ENCODE peak calls at places on chromosomes 1 and 21, in seven cellular contexts. One of them, this sample, is unnamed.

GRCh38 chr1:247471445-247472016 is 13.6 kb upstream of the OR2B11 start:
- DNase-seq in effector memory CD4-positive, alpha-beta T cell: no peak
- DNase-seq in H54: no peak
- DNase-seq in fibroblast of pulmonary artery: no peak
- DNase-seq in RPMI8226: peak; percentile 73
- DNase-seq in AG10803: no peak
- DNase-seq in HT1080: no peak
- DNase-seq in this sample: peak; percentile 88

GRCh38 chr1:3161130-3161840 is 92.3 kb downstream of the PRDM16 start:
- DNase-seq in effector memory CD4-positive, alpha-beta T cell: no peak
- DNase-seq in fibroblast of pulmonary artery: no peak
- DNase-seq in HT1080: no peak
- DNase-seq in RPMI8226: peak; percentile 39
- DNase-seq in AG10803: no peak
- DNase-seq in H54: no peak
- DNase-seq in this sample: no peak

GRCh38 chr1:8315573-8316475 is 2.1 kb upstream of the SLC45A1 start:
- DNase-seq in RPMI8226: peak; percentile 37
- DNase-seq in AG10803: no peak
- DNase-seq in HT1080: no peak
- DNase-seq in H54: no peak
- DNase-seq in effector memory CD4-positive, alpha-beta T cell: no peak
- DNase-seq in fibroblast of pulmonary artery: no peak
- DNase-seq in this sample: no peak

GRCh38 chr1:44801491-44802305 is 1.5 kb downstream of the PLK3 start:
- DNase-seq in HT1080: no peak
- DNase-seq in RPMI8226: peak; percentile 62
- DNase-seq in fibroblast of pulmonary artery: no peak
- DNase-seq in AG10803: no peak
- DNase-seq in H54: no peak
- DNase-seq in effector memory CD4-positive, alpha-beta T cell: peak; percentile 26
- DNase-seq in this sample: peak; percentile 26

GRCh38 chr1:54774820-54775498 is 10.6 kb upstream of the PARS2 start:
- DNase-seq in AG10803: no peak
- DNase-seq in H54: no peak
- DNase-seq in effector memory CD4-positive, alpha-beta T cell: no peak
- DNase-seq in HT1080: peak; percentile 48
- DNase-seq in fibroblast of pulmonary artery: peak; percentile 28
- DNase-seq in RPMI8226: peak; percentile 23
- DNase-seq in this sample: peak; percentile 93

GRCh38 chr1:231032963-231033362 is 7.1 kb downstream of the FAM89A start:
- DNase-seq in effector memory CD4-positive, alpha-beta T cell: no peak
- DNase-seq in H54: no peak
- DNase-seq in HT1080: no peak
- DNase-seq in RPMI8226: no peak
- DNase-seq in AG10803: no peak
- DNase-seq in fibroblast of pulmonary artery: no peak
- DNase-seq in this sample: no peak

GRCh38 chr1:117825414-117825813 is 104.0 kb downstream of the GDAP2 start:
- DNase-seq in HT1080: no peak
- DNase-seq in fibroblast of pulmonary artery: no peak
- DNase-seq in AG10803: peak; percentile 69
- DNase-seq in effector memory CD4-positive, alpha-beta T cell: no peak
- DNase-seq in RPMI8226: no peak
- DNase-seq in H54: no peak
- DNase-seq in this sample: no peak

GRCh38 chr1:44543064-44543815 is 131.0 kb downstream of the TMEM53 start:
- DNase-seq in AG10803: no peak
- DNase-seq in H54: no peak
- DNase-seq in HT1080: no peak
- DNase-seq in effector memory CD4-positive, alpha-beta T cell: no peak
- DNase-seq in RPMI8226: no peak
- DNase-seq in fibroblast of pulmonary artery: no peak
- DNase-seq in this sample: no peak

GRCh38 chr1:77926561-77927357 is 38.3 kb downstream of the NEXN start:
- DNase-seq in HT1080: no peak
- DNase-seq in fibroblast of pulmonary artery: no peak
- DNase-seq in RPMI8226: peak; percentile 19
- DNase-seq in AG10803: no peak
- DNase-seq in H54: no peak
- DNase-seq in effector memory CD4-positive, alpha-beta T cell: no peak
- DNase-seq in this sample: no peak

GRCh38 chr1:36652011-36652410 is 169.3 kb upstream of the CSF3R start:
- DNase-seq in H54: no peak
- DNase-seq in effector memory CD4-positive, alpha-beta T cell: no peak
- DNase-seq in fibroblast of pulmonary artery: no peak
- DNase-seq in AG10803: no peak
- DNase-seq in RPMI8226: no peak
- DNase-seq in HT1080: no peak
- DNase-seq in this sample: no peak

GRCh38 chr1:19396280-19396679 is 84.2 kb downstream of the SLC66A1 start:
- DNase-seq in AG10803: no peak
- DNase-seq in fibroblast of pulmonary artery: no peak
- DNase-seq in effector memory CD4-positive, alpha-beta T cell: no peak
- DNase-seq in HT1080: no peak
- DNase-seq in H54: no peak
- DNase-seq in RPMI8226: no peak
- DNase-seq in this sample: no peak

GRCh38 chr1:221063651-221064050 is 184.4 kb downstream of the HLX start:
- DNase-seq in HT1080: no peak
- DNase-seq in H54: no peak
- DNase-seq in AG10803: no peak
- DNase-seq in fibroblast of pulmonary artery: no peak
- DNase-seq in effector memory CD4-positive, alpha-beta T cell: no peak
- DNase-seq in RPMI8226: no peak
- DNase-seq in this sample: no peak

GRCh38 chr1:223230161-223230881 is 87.3 kb upstream of the TLR5 start:
- DNase-seq in RPMI8226: no peak
- DNase-seq in effector memory CD4-positive, alpha-beta T cell: no peak
- DNase-seq in H54: peak; percentile 67
- DNase-seq in HT1080: peak; percentile 85
- DNase-seq in fibroblast of pulmonary artery: peak; percentile 51
- DNase-seq in AG10803: peak; percentile 92
- DNase-seq in this sample: no peak

GRCh38 chr1:153485880-153486279 is 25.4 kb upstream of the S100A7 start:
- DNase-seq in AG10803: no peak
- DNase-seq in HT1080: no peak
- DNase-seq in RPMI8226: no peak
- DNase-seq in H54: no peak
- DNase-seq in fibroblast of pulmonary artery: no peak
- DNase-seq in effector memory CD4-positive, alpha-beta T cell: no peak
- DNase-seq in this sample: no peak

GRCh38 chr21:43938751-43939442 is 73.2 kb upstream of the TRAPPC10 start:
- DNase-seq in fibroblast of pulmonary artery: peak; percentile 70
- DNase-seq in HT1080: peak; percentile 55
- DNase-seq in H54: peak; percentile 47
- DNase-seq in AG10803: peak; percentile 64
- DNase-seq in effector memory CD4-positive, alpha-beta T cell: peak; percentile 78
- DNase-seq in RPMI8226: peak; percentile 91
- DNase-seq in this sample: peak; percentile 91

GRCh38 chr1:77976433-77977076 is 2.3 kb downstream of the FUBP1 start:
- DNase-seq in AG10803: no peak
- DNase-seq in H54: no peak
- DNase-seq in RPMI8226: no peak
- DNase-seq in fibroblast of pulmonary artery: no peak
- DNase-seq in effector memory CD4-positive, alpha-beta T cell: no peak
- DNase-seq in HT1080: no peak
- DNase-seq in this sample: no peak

GRCh38 chr1:116318897-116319296 is 54.1 kb upstream of the ATP1A1 start:
- DNase-seq in effector memory CD4-positive, alpha-beta T cell: no peak
- DNase-seq in HT1080: no peak
- DNase-seq in RPMI8226: no peak
- DNase-seq in AG10803: no peak
- DNase-seq in fibroblast of pulmonary artery: no peak
- DNase-seq in H54: no peak
- DNase-seq in this sample: no peak

GRCh38 chr1:206556748-206557635 is 49.7 kb downstream of the RASSF5 start:
- DNase-seq in RPMI8226: peak; percentile 93
- DNase-seq in effector memory CD4-positive, alpha-beta T cell: peak; percentile 81
- DNase-seq in HT1080: peak; percentile 60
- DNase-seq in fibroblast of pulmonary artery: peak; percentile 31
- DNase-seq in H54: peak; percentile 61
- DNase-seq in AG10803: no peak
- DNase-seq in this sample: peak; percentile 81

GRCh38 chr1:178488393-178488792 is 8.4 kb downstream of the CLEC20A start:
- DNase-seq in RPMI8226: no peak
- DNase-seq in effector memory CD4-positive, alpha-beta T cell: no peak
- DNase-seq in H54: no peak
- DNase-seq in fibroblast of pulmonary artery: no peak
- DNase-seq in AG10803: no peak
- DNase-seq in HT1080: no peak
- DNase-seq in this sample: no peak

GRCh38 chr1:34164510-34165381 is at the start of gene CSMD2:
- DNase-seq in effector memory CD4-positive, alpha-beta T cell: no peak
- DNase-seq in RPMI8226: peak; percentile 13
- DNase-seq in fibroblast of pulmonary artery: peak; percentile 22
- DNase-seq in H54: peak; percentile 75
- DNase-seq in AG10803: peak; percentile 74
- DNase-seq in HT1080: peak; percentile 42
- DNase-seq in this sample: no peak

GRCh38 chr1:234619071-234619480 is 9.1 kb upstream of the IRF2BP2 start:
- DNase-seq in H54: no peak
- DNase-seq in AG10803: peak; percentile 65
- DNase-seq in fibroblast of pulmonary artery: peak; percentile 41
- DNase-seq in effector memory CD4-positive, alpha-beta T cell: no peak
- DNase-seq in RPMI8226: no peak
- DNase-seq in HT1080: no peak
- DNase-seq in this sample: no peak

GRCh38 chr21:38817371-38818335 is 11.9 kb downstream of the ETS2 start:
- DNase-seq in fibroblast of pulmonary artery: peak; percentile 68
- DNase-seq in H54: peak; percentile 58
- DNase-seq in AG10803: peak; percentile 54
- DNase-seq in HT1080: no peak
- DNase-seq in effector memory CD4-positive, alpha-beta T cell: no peak
- DNase-seq in RPMI8226: no peak
- DNase-seq in this sample: no peak

This sample was measured in NAMALWA.